ENCODE peak calls at places on chromosomes 3 and 15, in ten cellular contexts. K, M, H, V, B, F, Y, G, Q and D are unnamed samples. For H3K4me1, the result is how much of the 10 kb centered on the place peaks cover.

GRCh38 chr3:47857151-47857550 is 54.2 kb downstream of the DHX30 start:
- DNase-seq in K (no peak), M (no peak), H (no peak), V (no peak), B (no peak), F (no peak), Y (no peak), G (no peak), Q (peak), D (no peak)

GRCh38 chr3:106262976-106263375 is 394.2 kb upstream of the CBLB start:
- DNase-seq in K (no peak), M (no peak), H (no peak), V (no peak), B (no peak), F (no peak), Y (no peak), G (no peak), Q (no peak), D (no peak)

GRCh38 chr15:66601521-66601920 is 35.7 kb upstream of the LCTL start:
- DNase-seq in K (no peak), M (no peak), H (no peak), V (no peak), B (peak), F (no peak), Y (no peak), G (no peak), Q (peak), D (no peak)

GRCh38 chr3:102113421-102114041 is 264.2 kb downstream of the NFKBIZ start:
- DNase-seq in K (no peak), M (no peak), H (no peak), V (no peak), B (no peak), F (no peak), Y (no peak), G (peak), Q (no peak), D (no peak)

GRCh38 chr3:168047190-168047795 is 48.4 kb downstream of the GOLIM4 start:
- DNase-seq in K (no peak), M (no peak), H (no peak), V (no peak), B (no peak), F (no peak), Y (no peak), G (no peak), Q (no peak), D (peak)

GRCh38 chr3:190860531-190860930 is 2.0 kb downstream of the GMNC start:
- DNase-seq in K (no peak), M (peak), H (no peak), V (no peak), B (no peak), F (no peak), Y (no peak), G (no peak), Q (no peak), D (no peak)

GRCh38 chr3:62521464-62522105 is 148.2 kb upstream of the FEZF2 start:
- DNase-seq in K (no peak), M (no peak), H (no peak), V (no peak), B (no peak), F (no peak), Y (no peak), G (no peak), Q (no peak), D (no peak)

GRCh38 chr3:142152349-142152748 is 3.0 kb upstream of the TFDP2 start:
- DNase-seq in K (no peak), M (no peak), H (no peak), V (no peak), B (no peak), F (no peak), Y (no peak), G (no peak), Q (no peak), D (no peak)

GRCh38 chr15:92652576-92652966 is 3.0 kb downstream of the FAM174B start:
- DNase-seq in K (no peak), M (no peak), H (no peak), V (peak), B (no peak), F (no peak), Y (no peak), G (no peak), Q (no peak), D (no peak)

GRCh38 chr3:169147246-169148008 is 516.1 kb downstream of the MECOM start:
- DNase-seq in K (peak), M (no peak), H (peak), V (no peak), B (peak), F (peak), Y (peak), G (no peak), Q (peak), D (peak)

DNA sequence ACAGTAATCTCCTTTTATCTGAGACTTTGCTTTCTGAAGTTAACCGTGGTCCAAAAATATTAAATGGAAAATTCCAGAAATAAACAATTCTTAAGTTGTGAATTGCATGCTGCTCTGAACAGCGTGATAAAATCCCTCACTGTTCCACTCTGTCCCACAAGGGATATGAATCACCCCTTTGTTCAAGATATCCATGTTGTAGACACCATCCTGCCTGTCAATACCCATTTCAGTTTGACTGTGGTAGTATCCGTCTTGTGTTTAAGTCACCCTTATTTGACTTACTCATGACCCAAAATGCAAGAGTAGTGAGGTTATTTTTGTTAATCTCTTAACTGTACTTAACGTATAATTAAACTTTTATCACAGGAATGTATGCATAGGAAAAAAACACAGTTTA is 435.0 kb downstream of the SHQ1 start:
- DNase-seq in K (no peak), M (no peak), H (no peak), V (no peak), B (no peak), F (no peak), Y (no peak), G (no peak), Q (no peak), D (no peak)
- H3K27ac ChIP-seq in K (no peak), M (no peak), H (no peak), V (no peak), B (no peak), F (no peak), Y (no peak), G (no peak), Q (no peak), D (no peak)

GRCh38 chr3:115806501-115806900 is 183.2 kb downstream of the GAP43 start:
- DNase-seq in K (no peak), M (no peak), H (no peak), V (no peak), B (no peak), F (no peak), Y (no peak), G (no peak), Q (no peak), D (no peak)

GRCh38 chr3:115800489-115801080 is 177.3 kb downstream of the GAP43 start:
- DNase-seq in K (no peak), M (no peak), H (no peak), V (no peak), B (no peak), F (no peak), Y (no peak), G (no peak), Q (no peak), D (no peak)

GRCh38 chr3:115804722-115805121 is 181.4 kb downstream of the GAP43 start:
- DNase-seq in K (no peak), M (no peak), H (no peak), V (no peak), B (no peak), F (no peak), Y (no peak), G (no peak), Q (no peak), D (no peak)

GRCh38 chr3:115803661-115804060 is 180.4 kb downstream of the GAP43 start:
- DNase-seq in K (no peak), M (no peak), H (no peak), V (no peak), B (no peak), F (no peak), Y (no peak), G (no peak), Q (no peak), D (no peak)

GRCh38 chr3:115804200-115804599 is 180.9 kb downstream of the GAP43 start:
- DNase-seq in K (no peak), M (no peak), H (no peak), V (no peak), B (no peak), F (no peak), Y (no peak), G (no peak), Q (no peak), D (no peak)
- H3K4me1 ChIP-seq in K (under half), M (under half), H (under half), V (under half), B (under half), F (under half), Y (under half), G (under half), Q (under half), D (under half)

DNA sequence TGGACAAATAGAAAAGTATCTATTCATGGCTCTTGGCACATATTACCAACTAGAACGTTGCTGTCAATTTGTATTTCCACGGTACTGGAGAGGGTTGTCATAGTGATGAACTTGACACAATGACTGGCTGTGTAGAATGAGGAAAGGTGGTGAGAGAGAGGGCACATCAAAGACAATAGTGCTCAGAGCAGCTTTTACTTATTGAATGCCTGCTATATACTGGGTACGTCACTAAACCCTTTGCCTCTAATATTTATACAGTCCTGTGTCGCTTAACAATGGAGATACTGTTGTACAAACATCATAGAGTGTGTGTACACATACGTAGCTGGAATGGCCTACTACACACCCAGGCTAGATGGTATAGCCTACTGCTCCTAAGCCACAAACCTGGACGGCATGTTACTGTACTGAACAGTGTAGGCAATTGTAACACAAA is 8.3 kb downstream of the TMPRSS7 start:
- DNase-seq in K (no peak), M (no peak), H (no peak), V (no peak), B (no peak), F (no peak), Y (no peak), G (no peak), Q (no peak), D (no peak)
- TF ChIP-seq POLR2A in K (no peak), M (no peak), H (no peak), V (no peak), B (no peak), F (no peak), Y (no peak), G (no peak), Q (no peak), D (no peak)

GRCh38 chr3:23493846-23494245 is 290.7 kb downstream of the UBE2E2 start:
- DNase-seq in K (no peak), M (no peak), H (no peak), V (no peak), B (no peak), F (no peak), Y (no peak), G (no peak), Q (no peak), D (no peak)
- H3K27ac ChIP-seq in K (no peak), M (no peak), H (no peak), V (no peak), B (no peak), F (no peak), Y (no peak), G (no peak), Q (no peak), D (no peak)

DNA sequence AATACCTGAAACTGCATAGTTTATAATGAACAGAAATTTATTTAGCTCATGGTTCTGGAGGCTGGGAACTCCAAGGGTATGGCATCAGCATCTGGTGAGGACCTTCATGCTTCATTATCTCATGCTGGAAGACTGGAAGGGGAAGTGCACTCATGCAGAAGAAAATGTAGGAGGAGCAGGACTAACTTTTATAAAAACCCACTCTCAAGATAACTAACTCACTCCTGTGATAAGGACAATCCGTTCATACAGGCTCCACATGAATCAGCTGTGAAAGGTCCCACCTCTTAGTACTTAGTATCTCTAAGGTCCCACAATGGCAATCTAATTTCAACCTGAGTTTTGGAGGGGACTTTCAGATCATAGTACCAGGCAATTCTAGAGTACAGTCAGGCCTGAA is 33.6 kb upstream of the APH1B start:
- DNase-seq in K (no peak), M (no peak), H (no peak), V (no peak), B (no peak), F (no peak), Y (no peak), G (no peak), Q (no peak), D (no peak)
- H3K4me1 ChIP-seq in K (under half), M (under half), H (under half), V (under half), B (under half), F (under half), Y (half or more), G (under half), Q (half or more), D (under half)

GRCh38 chr15:77717592-77717991 is 84.9 kb upstream of the LINGO1 start:
- DNase-seq in K (no peak), M (no peak), H (no peak), V (no peak), B (no peak), F (no peak), Y (no peak), G (no peak), Q (no peak), D (no peak)
- TF ChIP-seq POLR2A in K (no peak), M (no peak), H (no peak), V (no peak), B (no peak), F (no peak), Y (no peak), G (no peak), Q (no peak), D (no peak)